ENCODE peak calls at places on chromosomes 7 and 10, in seven cellular contexts. One of them, this sample, is unnamed.

GRCh38 chr7:79157281-79157680 is 296.2 kb downstream of the MAGI2 start:
- DNase-seq in Peyer's patch: no peak
- DNase-seq in H9: no peak
- DNase-seq in lower lobe of right lung: no peak
- DNase-seq in MM.1S: no peak
- DNase-seq in HCT116: no peak
- DNase-seq in foreskin fibroblast: no peak
- DNase-seq in this sample: no peak

GRCh38 chr10:125866421-125867029 is 14.6 kb downstream of the DHX32 start:
- DNase-seq in Peyer's patch: no peak
- DNase-seq in MM.1S: no peak
- DNase-seq in HCT116: no peak
- DNase-seq in foreskin fibroblast: no peak
- DNase-seq in lower lobe of right lung: no peak
- DNase-seq in H9: no peak
- DNase-seq in this sample: no peak

GRCh38 chr7:29345590-29345989 is 151.0 kb downstream of the CHN2 start:
- DNase-seq in Peyer's patch: no peak
- DNase-seq in H9: peak; percentile 67
- DNase-seq in foreskin fibroblast: no peak
- DNase-seq in HCT116: peak; percentile 10
- DNase-seq in MM.1S: peak; percentile 16
- DNase-seq in lower lobe of right lung: peak; percentile 51
- DNase-seq in this sample: no peak

GRCh38 chr10:98910048-98910447 is 325.6 kb downstream of the HPSE2 start:
- DNase-seq in HCT116: no peak
- DNase-seq in foreskin fibroblast: no peak
- DNase-seq in H9: no peak
- DNase-seq in MM.1S: no peak
- DNase-seq in lower lobe of right lung: no peak
- DNase-seq in Peyer's patch: no peak
- DNase-seq in this sample: no peak

GRCh38 chr10:50917486-50917885 is 32.1 kb upstream of the A1CF start:
- DNase-seq in Peyer's patch: no peak
- DNase-seq in HCT116: no peak
- DNase-seq in foreskin fibroblast: peak; percentile 29
- DNase-seq in MM.1S: no peak
- DNase-seq in lower lobe of right lung: no peak
- DNase-seq in H9: no peak
- DNase-seq in this sample: no peak

GRCh38 chr7:42192851-42193456 is 44.1 kb downstream of the GLI3 start:
- DNase-seq in H9: no peak
- DNase-seq in MM.1S: no peak
- DNase-seq in Peyer's patch: no peak
- DNase-seq in lower lobe of right lung: no peak
- DNase-seq in foreskin fibroblast: no peak
- DNase-seq in HCT116: no peak
- DNase-seq in this sample: no peak

GRCh38 chr10:47452495-47453434 is 31.1 kb downstream of the ANXA8 start:
- DNase-seq in MM.1S: no peak
- DNase-seq in lower lobe of right lung: peak; percentile 34
- DNase-seq in Peyer's patch: no peak
- DNase-seq in HCT116: no peak
- DNase-seq in foreskin fibroblast: no peak
- DNase-seq in H9: peak; percentile 37
- DNase-seq in this sample: no peak

GRCh38 chr7:80147543-80148376 is 13.1 kb downstream of the GNAI1 start:
- DNase-seq in foreskin fibroblast: peak; percentile 83
- DNase-seq in H9: no peak
- DNase-seq in Peyer's patch: no peak
- DNase-seq in lower lobe of right lung: no peak
- DNase-seq in HCT116: no peak
- DNase-seq in MM.1S: no peak
- DNase-seq in this sample: no peak

GRCh38 chr10:79344502-79345195 is 2.6 kb upstream of the PPIF start:
- DNase-seq in lower lobe of right lung: no peak
- DNase-seq in MM.1S: peak; percentile 40
- DNase-seq in foreskin fibroblast: no peak
- DNase-seq in HCT116: no peak
- DNase-seq in Peyer's patch: no peak
- DNase-seq in H9: no peak
- DNase-seq in this sample: peak; percentile 27

GRCh38 chr7:88243345-88243909 is 23.6 kb upstream of the SRI start:
- DNase-seq in H9: peak; percentile 34
- DNase-seq in Peyer's patch: no peak
- DNase-seq in MM.1S: peak; percentile 15
- DNase-seq in lower lobe of right lung: no peak
- DNase-seq in foreskin fibroblast: peak; percentile 47
- DNase-seq in HCT116: peak; percentile 60
- DNase-seq in this sample: no peak

GRCh38 chr7:116528008-116528789 is 3.4 kb downstream of the CAV1 start:
- DNase-seq in foreskin fibroblast: peak; percentile 96
- DNase-seq in H9: no peak
- DNase-seq in HCT116: peak; percentile 54
- DNase-seq in MM.1S: peak; percentile 27
- DNase-seq in Peyer's patch: no peak
- DNase-seq in lower lobe of right lung: no peak
- DNase-seq in this sample: no peak

GRCh38 chr10:118971187-118971586 is 58.3 kb upstream of the NANOS1 start:
- DNase-seq in HCT116: no peak
- DNase-seq in foreskin fibroblast: no peak
- DNase-seq in MM.1S: no peak
- DNase-seq in lower lobe of right lung: no peak
- DNase-seq in Peyer's patch: no peak
- DNase-seq in H9: no peak
- DNase-seq in this sample: no peak

GRCh38 chr10:15140640-15141039 is 27.9 kb downstream of the NMT2 start:
- DNase-seq in lower lobe of right lung: no peak
- DNase-seq in Peyer's patch: no peak
- DNase-seq in H9: no peak
- DNase-seq in HCT116: no peak
- DNase-seq in foreskin fibroblast: no peak
- DNase-seq in MM.1S: no peak
- DNase-seq in this sample: no peak

GRCh38 chr7:108210796-108211195 is 80.6 kb upstream of the LAMB4 start:
- DNase-seq in lower lobe of right lung: no peak
- DNase-seq in foreskin fibroblast: no peak
- DNase-seq in HCT116: no peak
- DNase-seq in Peyer's patch: no peak
- DNase-seq in H9: no peak
- DNase-seq in MM.1S: no peak
- DNase-seq in this sample: no peak

GRCh38 chr10:69635428-69636272 is 5.6 kb downstream of the FAM241B start:
- DNase-seq in Peyer's patch: no peak
- DNase-seq in foreskin fibroblast: no peak
- DNase-seq in HCT116: no peak
- DNase-seq in lower lobe of right lung: no peak
- DNase-seq in MM.1S: no peak
- DNase-seq in H9: peak; percentile 30
- DNase-seq in this sample: peak; percentile 65

GRCh38 chr10:69633673-69634635 is 3.9 kb downstream of the FAM241B start:
- DNase-seq in Peyer's patch: no peak
- DNase-seq in HCT116: no peak
- DNase-seq in H9: peak; percentile 12
- DNase-seq in lower lobe of right lung: no peak
- DNase-seq in foreskin fibroblast: no peak
- DNase-seq in MM.1S: no peak
- DNase-seq in this sample: peak; percentile 53

GRCh38 chr10:69636626-69637550 is 6.8 kb downstream of the FAM241B start:
- DNase-seq in foreskin fibroblast: no peak
- DNase-seq in HCT116: peak; percentile 19
- DNase-seq in MM.1S: peak; percentile 27
- DNase-seq in lower lobe of right lung: no peak
- DNase-seq in H9: peak; percentile 72
- DNase-seq in Peyer's patch: no peak
- DNase-seq in this sample: no peak

GRCh38 chr10:69634759-69635425 is 4.8 kb downstream of the FAM241B start:
- DNase-seq in lower lobe of right lung: no peak
- DNase-seq in foreskin fibroblast: no peak
- DNase-seq in Peyer's patch: no peak
- DNase-seq in H9: peak; percentile 24
- DNase-seq in MM.1S: no peak
- DNase-seq in HCT116: no peak
- DNase-seq in this sample: peak; percentile 58

GRCh38 chr10:69636273-69636575 is 6.2 kb downstream of the FAM241B start:
- DNase-seq in lower lobe of right lung: no peak
- DNase-seq in H9: no peak
- DNase-seq in MM.1S: no peak
- DNase-seq in Peyer's patch: no peak
- DNase-seq in foreskin fibroblast: no peak
- DNase-seq in HCT116: no peak
- DNase-seq in this sample: no peak
- TF ChIP-seq CTCF in lower lobe of right lung: no peak
- TF ChIP-seq CTCF in H9: no peak
- TF ChIP-seq CTCF in MM.1S: no peak
- TF ChIP-seq CTCF in Peyer's patch: no peak
- TF ChIP-seq CTCF in foreskin fibroblast: no peak
- TF ChIP-seq CTCF in HCT116: no peak
- TF ChIP-seq CTCF in this sample: no peak

DNA sequence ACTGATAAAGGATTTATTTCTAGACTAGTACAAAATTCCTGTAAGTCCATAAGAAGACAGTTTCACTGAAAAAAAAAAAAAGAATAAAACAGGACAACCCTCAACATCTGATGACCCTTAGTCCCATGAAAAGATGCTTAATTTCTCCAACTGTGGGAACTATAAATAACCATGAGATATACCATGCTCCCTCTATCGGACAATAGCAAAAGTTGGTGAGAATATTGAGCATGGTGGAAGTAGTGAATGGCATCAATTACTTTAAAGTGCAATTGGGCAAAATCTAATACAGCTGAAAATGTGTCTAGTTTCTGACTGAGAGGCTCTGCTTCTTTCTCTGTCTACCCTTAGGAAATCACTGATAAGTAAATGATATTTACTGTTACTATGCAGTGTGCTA is 348.8 kb downstream of the SUGCT start:
- DNase-seq in foreskin fibroblast: no peak
- DNase-seq in MM.1S: no peak
- DNase-seq in Peyer's patch: no peak
- DNase-seq in lower lobe of right lung: no peak
- DNase-seq in H9: no peak
- DNase-seq in HCT116: no peak
- DNase-seq in this sample: no peak
- TF ChIP-seq CTCF in foreskin fibroblast: peak; percentile 15
- TF ChIP-seq CTCF in MM.1S: peak; percentile 36
- TF ChIP-seq CTCF in Peyer's patch: no peak
- TF ChIP-seq CTCF in lower lobe of right lung: no peak
- TF ChIP-seq CTCF in H9: no peak
- TF ChIP-seq CTCF in HCT116: no peak
- TF ChIP-seq CTCF in this sample: no peak

GRCh38 chr7:141014523-141015395 is at the start of gene MRPS33:
- DNase-seq in foreskin fibroblast: peak; percentile 92
- DNase-seq in Peyer's patch: peak; percentile 94
- DNase-seq in MM.1S: peak; percentile 100
- DNase-seq in HCT116: peak; percentile 91
- DNase-seq in lower lobe of right lung: peak; percentile 96
- DNase-seq in H9: peak; percentile 98
- DNase-seq in this sample: peak; percentile 95
- TF ChIP-seq CTCF in foreskin fibroblast: peak; percentile 60
- TF ChIP-seq CTCF in Peyer's patch: no peak
- TF ChIP-seq CTCF in MM.1S: peak; percentile 96
- TF ChIP-seq CTCF in HCT116: peak; percentile 92
- TF ChIP-seq CTCF in lower lobe of right lung: peak; percentile 41
- TF ChIP-seq CTCF in H9: peak; percentile 71
- TF ChIP-seq CTCF in this sample: peak; percentile 64

DNA sequence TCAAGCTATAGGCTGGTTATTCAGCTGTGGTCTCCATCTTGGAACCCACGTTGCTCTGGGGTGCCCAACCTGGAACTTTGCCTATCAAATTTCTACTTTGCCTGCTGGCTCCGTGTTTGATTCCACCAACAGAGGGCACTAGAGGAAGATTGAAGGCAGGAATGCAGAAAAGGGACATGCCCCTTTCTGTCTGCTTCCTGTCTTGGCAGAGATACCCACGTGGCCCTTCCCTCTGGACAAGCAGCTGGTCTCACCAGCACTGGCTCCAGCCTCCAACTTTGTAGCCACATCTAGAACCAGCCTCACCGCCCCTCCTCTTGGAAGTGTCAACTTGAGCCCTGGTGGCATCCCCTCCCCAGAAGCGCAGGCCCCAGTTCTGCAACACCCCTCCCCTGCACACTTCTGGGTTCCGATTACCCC is 52.1 kb upstream of the ZNF438 start:
- DNase-seq in Peyer's patch: peak; percentile 23
- DNase-seq in HCT116: peak; percentile 72
- DNase-seq in MM.1S: peak; percentile 63
- DNase-seq in lower lobe of right lung: peak; percentile 53
- DNase-seq in H9: peak; percentile 64
- DNase-seq in foreskin fibroblast: no peak
- DNase-seq in this sample: no peak
- TF ChIP-seq CTCF in Peyer's patch: peak; percentile 17
- TF ChIP-seq CTCF in HCT116: peak; percentile 52
- TF ChIP-seq CTCF in MM.1S: peak; percentile 66
- TF ChIP-seq CTCF in lower lobe of right lung: peak; percentile 53
- TF ChIP-seq CTCF in H9: peak; percentile 71
- TF ChIP-seq CTCF in foreskin fibroblast: peak; percentile 33
- TF ChIP-seq CTCF in this sample: peak; percentile 66

GRCh38 chr10:84789050-84789449 is 460.7 kb downstream of the CCSER2 start:
- DNase-seq in foreskin fibroblast: no peak
- DNase-seq in H9: no peak
- DNase-seq in HCT116: no peak
- DNase-seq in MM.1S: no peak
- DNase-seq in Peyer's patch: no peak
- DNase-seq in lower lobe of right lung: no peak
- DNase-seq in this sample: no peak

GRCh38 chr10:84784749-84785148 is 456.4 kb downstream of the CCSER2 start:
- DNase-seq in foreskin fibroblast: no peak
- DNase-seq in H9: no peak
- DNase-seq in HCT116: no peak
- DNase-seq in MM.1S: no peak
- DNase-seq in lower lobe of right lung: no peak
- DNase-seq in Peyer's patch: no peak
- DNase-seq in this sample: no peak

GRCh38 chr10:84783909-84784308 is 455.5 kb downstream of the CCSER2 start:
- DNase-seq in foreskin fibroblast: no peak
- DNase-seq in HCT116: no peak
- DNase-seq in Peyer's patch: no peak
- DNase-seq in lower lobe of right lung: no peak
- DNase-seq in H9: no peak
- DNase-seq in MM.1S: no peak
- DNase-seq in this sample: no peak

DNA sequence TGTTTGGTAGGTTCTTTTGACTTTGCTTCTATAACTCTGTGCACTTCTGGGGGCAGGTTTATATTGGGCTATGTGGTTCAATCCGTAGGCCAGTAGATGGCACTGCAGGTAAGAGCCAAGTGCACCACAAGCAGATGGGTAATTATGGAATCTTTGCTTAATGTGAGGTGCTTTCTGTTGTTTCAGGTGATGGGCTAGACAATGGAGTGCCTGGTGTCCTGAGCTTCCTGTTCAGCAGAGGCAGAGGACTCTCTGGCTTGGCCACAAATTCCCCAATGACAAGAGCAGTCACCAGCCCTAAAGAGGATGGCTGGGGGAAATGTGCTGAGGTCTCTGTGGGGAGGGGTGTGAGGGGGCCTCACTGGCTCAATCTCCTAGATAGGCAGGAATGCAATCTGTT is 455.0 kb downstream of the CCSER2 start:
- DNase-seq in lower lobe of right lung: no peak
- DNase-seq in HCT116: peak; percentile 12
- DNase-seq in foreskin fibroblast: no peak
- DNase-seq in Peyer's patch: no peak
- DNase-seq in H9: peak; percentile 54
- DNase-seq in MM.1S: peak; percentile 51
- DNase-seq in this sample: no peak
- TF ChIP-seq CTCF in lower lobe of right lung: peak; percentile 41
- TF ChIP-seq CTCF in HCT116: peak; percentile 43
- TF ChIP-seq CTCF in foreskin fibroblast: peak; percentile 44
- TF ChIP-seq CTCF in Peyer's patch: no peak
- TF ChIP-seq CTCF in H9: peak; percentile 88
- TF ChIP-seq CTCF in MM.1S: peak; percentile 75
- TF ChIP-seq CTCF in this sample: peak; percentile 84